ENCODE peak calls at places on chromosomes 1 and 21, in four cellular contexts. B is pons; T is activated CD4-positive, CD25-positive, alpha-beta regulatory T cell treated with anti-CD3 and anti-CD28 coated beads, Interleukin-2, amount 50 U/mL, for 16 hours; K is putamen. J is an unnamed sample.

GRCh38 chr1:31795801-31796621 is 19.8 kb downstream of the SPOCD1 start:
- DNase-seq in B (peak; percentile 69), T (no peak), K (no peak), J (peak; percentile 63)

GRCh38 chr1:51328279-51328678 is 2.1 kb downstream of the TTC39A start:
- DNase-seq in B (no peak), T (no peak), K (no peak), J (no peak)

GRCh38 chr1:10980094-10980577 is 32.3 kb upstream of the TARDBP start:
- DNase-seq in T (no peak), K (peak; percentile 95), B (peak; percentile 95), J (no peak)

GRCh38 chr1:118773656-118774055 is 214.5 kb downstream of the TBX15 start:
- DNase-seq in B (no peak), T (no peak), K (no peak), J (no peak)

GRCh38 chr1:111570781-111571181 is 48.8 kb upstream of the RAP1A start:
- DNase-seq in B (no peak), K (no peak), T (no peak), J (no peak)

GRCh38 chr1:155063550-155064108 is at the start of gene EFNA4:
- DNase-seq in B (peak; percentile 62), K (no peak), T (peak; percentile 69), J (peak; percentile 85)

GRCh38 chr21:43312751-43313169 is 114.2 kb downstream of the SIK1 start:
- DNase-seq in T (no peak), B (no peak), K (no peak), J (no peak)

GRCh38 chr1:243713470-243714186 is 136.4 kb downstream of the AKT3 start:
- DNase-seq in B (peak; percentile 97), T (no peak), K (peak; percentile 94), J (peak; percentile 76)

GRCh38 chr1:15005116-15005515 is 148.4 kb upstream of the TMEM51 start:
- DNase-seq in T (no peak), K (no peak), B (no peak), J (no peak)

J was measured in D341Med.